ENCODE peak calls at places on chromosomes 7 and 10, in six cellular contexts. U, I, L, P, S and D are unnamed samples.

GRCh38 chr10:80498833-80499671 is 38.6 kb upstream of the SH2D4B start:
- DNase-seq in U (no peak), I (peak; percentile 83), L (peak; percentile 94), P (peak; percentile 96), S (peak; percentile 51), D (no peak)

GRCh38 chr7:36400606-36401005 is 10.9 kb downstream of the ANLN start:
- DNase-seq in U (no peak), I (no peak), L (no peak), P (no peak), S (no peak), D (no peak)

GRCh38 chr7:112188257-112188656 is 17.9 kb downstream of the DOCK4 start:
- DNase-seq in U (no peak), I (no peak), L (no peak), P (no peak), S (no peak), D (no peak)

GRCh38 chr10:16948335-16948734 is 131.1 kb upstream of the RSU1 start:
- DNase-seq in U (no peak), I (no peak), L (no peak), P (no peak), S (no peak), D (no peak)

GRCh38 chr10:90245623-90246022 is 544.2 kb downstream of the KIF20B start:
- DNase-seq in U (no peak), I (no peak), L (no peak), P (no peak), S (no peak), D (no peak)

GRCh38 chr7:31335161-31335888 is 5.2 kb downstream of the NEUROD6 start:
- DNase-seq in U (no peak), I (no peak), L (no peak), P (no peak), S (no peak), D (no peak)

GRCh38 chr7:84123903-84124573 is 70.6 kb downstream of the SEMA3A start:
- DNase-seq in U (no peak), I (no peak), L (no peak), P (no peak), S (no peak), D (no peak)

GRCh38 chr7:13920053-13920697 is 69.3 kb downstream of the ETV1 start:
- DNase-seq in U (peak; percentile 39), I (peak; percentile 89), L (no peak), P (no peak), S (no peak), D (no peak)

GRCh38 chr10:3926675-3927525 is 141.9 kb upstream of the KLF6 start:
- DNase-seq in U (no peak), I (no peak), L (no peak), P (no peak), S (no peak), D (no peak)

GRCh38 chr7:22356855-22357310 is at the start of gene RAPGEF5:
- DNase-seq in U (peak; percentile 40), I (peak; percentile 80), L (no peak), P (peak; percentile 76), S (peak; percentile 60), D (peak; percentile 83)

GRCh38 chr7:109179601-109180000 is 609.9 kb downstream of the DNAJB9 start:
- DNase-seq in U (no peak), I (no peak), L (no peak), P (no peak), S (no peak), D (no peak)

GRCh38 chr7:93828260-93828659 is 62.3 kb downstream of the TFPI2 start:
- DNase-seq in U (no peak), I (no peak), L (no peak), P (no peak), S (no peak), D (peak; percentile 5)

GRCh38 chr10:64648915-64649314 is 1127.7 kb downstream of the REEP3 start:
- DNase-seq in U (no peak), I (peak; percentile 33), L (no peak), P (no peak), S (peak; percentile 36), D (peak; percentile 1)
- TF ChIP-seq CTCF in U (no peak), I (no peak), L (no peak), P (no peak), S (peak; percentile 52), D (no peak)

DNA sequence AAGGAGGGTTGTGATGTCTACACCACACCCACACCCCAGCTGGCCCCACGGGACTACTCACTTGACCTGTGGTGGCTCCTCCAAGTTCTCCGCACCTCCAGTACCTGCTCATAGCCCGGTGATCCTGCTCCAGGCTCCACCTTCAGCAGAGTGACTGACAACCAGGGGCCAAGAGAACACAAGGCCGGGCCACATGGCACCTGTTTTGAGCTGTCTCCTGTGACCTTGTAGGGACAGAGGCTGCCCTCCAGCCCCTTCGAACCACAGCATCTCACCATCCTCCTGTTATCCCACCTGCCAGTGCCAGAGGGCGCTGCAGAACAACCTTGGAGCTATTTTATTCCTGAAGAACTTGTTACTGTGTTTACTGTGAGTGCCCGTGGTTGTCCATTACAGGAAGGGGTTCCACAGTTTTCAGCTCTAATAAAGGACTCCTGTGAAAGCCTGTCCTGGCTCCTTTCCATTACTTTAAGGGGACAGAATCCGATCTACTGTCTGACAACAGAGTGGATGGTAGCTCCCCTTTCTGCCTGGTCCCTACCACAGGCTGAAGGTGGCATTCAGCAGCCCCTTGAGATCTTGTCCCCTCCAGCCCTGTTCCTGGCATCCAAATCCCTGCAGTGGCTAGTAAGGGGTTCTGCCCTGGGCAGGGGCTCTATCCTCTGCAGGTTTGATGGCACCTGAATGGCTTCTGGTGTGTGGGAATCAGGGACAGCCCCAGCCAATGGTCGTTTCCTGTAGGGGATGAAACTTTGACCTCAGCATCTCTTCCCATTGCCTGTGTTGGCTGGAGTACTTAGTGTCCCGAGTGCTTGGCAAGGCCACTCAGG is 50.8 kb downstream of the C10orf120 start:
- DNase-seq in U (peak; percentile 79), I (peak; percentile 24), L (no peak), P (peak; percentile 77), S (peak; percentile 83), D (peak; percentile 51)
- TF ChIP-seq CTCF in U (peak; percentile 87), I (no peak), L (no peak), P (peak; percentile 83), S (peak; percentile 90), D (peak; percentile 64)

GRCh38 chr10:117226813-117227451 is 14.0 kb upstream of the SLC18A2 start:
- DNase-seq in U (peak; percentile 55), I (peak; percentile 28), L (no peak), P (no peak), S (peak; percentile 71), D (peak; percentile 56)
- TF ChIP-seq CTCF in U (peak; percentile 28), I (peak; percentile 45), L (no peak), P (no peak), S (peak; percentile 84), D (peak; percentile 47)

GRCh38 chr10:48983648-48984359 is 44.2 kb upstream of the LRRC18 start:
- DNase-seq in U (no peak), I (no peak), L (no peak), P (no peak), S (no peak), D (no peak)
- TF ChIP-seq CTCF in U (no peak), I (no peak), L (no peak), P (no peak), S (no peak), D (no peak)

GRCh38 chr10:101217450-101218281 is 11.6 kb downstream of the LBX1 start:
- DNase-seq in U (peak; percentile 83), I (peak; percentile 48), L (no peak), P (peak; percentile 46), S (peak; percentile 88), D (peak; percentile 50)
- TF ChIP-seq CTCF in U (peak; percentile 24), I (no peak), L (no peak), P (no peak), S (peak; percentile 67), D (no peak)

GRCh38 chr10:50063100-50063499 is 4.7 kb upstream of the WASHC2A start:
- DNase-seq in U (peak; percentile 60), I (no peak), L (no peak), P (no peak), S (peak; percentile 40), D (no peak)
- TF ChIP-seq CTCF in U (no peak), I (no peak), L (no peak), P (no peak), S (peak; percentile 31), D (no peak)

GRCh38 chr10:34740321-34740720 is 74.8 kb downstream of the PARD3 start:
- DNase-seq in U (no peak), I (no peak), L (no peak), P (no peak), S (no peak), D (no peak)

GRCh38 chr10:34739915-34740314 is 75.2 kb downstream of the PARD3 start:
- DNase-seq in U (peak; percentile 45), I (peak; percentile 60), L (no peak), P (peak; percentile 41), S (peak; percentile 92), D (no peak)

GRCh38 chr10:34736976-34737771 is 77.9 kb downstream of the PARD3 start:
- DNase-seq in U (no peak), I (no peak), L (no peak), P (no peak), S (no peak), D (no peak)

GRCh38 chr10:34734918-34735317 is 80.2 kb downstream of the PARD3 start:
- DNase-seq in U (no peak), I (no peak), L (no peak), P (no peak), S (no peak), D (no peak)

DNA sequence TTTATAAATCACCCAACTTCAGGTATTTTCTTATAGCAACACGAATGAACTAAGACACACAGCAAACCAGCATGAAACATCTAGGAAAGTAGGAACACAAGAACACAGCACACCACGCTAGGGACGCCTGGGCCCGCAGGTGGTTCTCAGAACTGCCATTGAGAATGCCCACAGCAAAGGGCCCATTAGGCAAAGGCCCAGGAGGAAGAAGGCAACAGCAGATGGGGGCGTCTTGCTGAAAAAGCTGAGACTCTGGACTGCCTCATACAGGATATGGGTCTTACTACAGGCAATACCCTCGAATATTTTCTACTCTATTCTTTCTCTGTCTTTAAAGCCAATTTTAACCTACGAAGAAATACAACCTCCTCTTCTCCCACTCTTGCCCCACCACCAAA is 77.3 kb downstream of the PARD3 start:
- DNase-seq in U (no peak), I (no peak), L (no peak), P (no peak), S (peak; percentile 45), D (no peak)
- TF ChIP-seq CTCF in U (no peak), I (no peak), L (no peak), P (no peak), S (no peak), D (no peak)

GRCh38 chr10:29120216-29120615 is 168.7 kb upstream of the LYZL1 start:
- DNase-seq in U (no peak), I (peak; percentile 65), L (no peak), P (no peak), S (no peak), D (no peak)

GRCh38 chr10:29117781-29118180 is 171.1 kb upstream of the LYZL1 start:
- DNase-seq in U (no peak), I (no peak), L (no peak), P (no peak), S (no peak), D (no peak)

GRCh38 chr10:29113251-29113945 is 175.5 kb upstream of the LYZL1 start:
- DNase-seq in U (no peak), I (no peak), L (no peak), P (no peak), S (no peak), D (no peak)

GRCh38 chr10:29124864-29125263 is 164.0 kb upstream of the LYZL1 start:
- DNase-seq in U (no peak), I (no peak), L (no peak), P (no peak), S (no peak), D (no peak)

DNA sequence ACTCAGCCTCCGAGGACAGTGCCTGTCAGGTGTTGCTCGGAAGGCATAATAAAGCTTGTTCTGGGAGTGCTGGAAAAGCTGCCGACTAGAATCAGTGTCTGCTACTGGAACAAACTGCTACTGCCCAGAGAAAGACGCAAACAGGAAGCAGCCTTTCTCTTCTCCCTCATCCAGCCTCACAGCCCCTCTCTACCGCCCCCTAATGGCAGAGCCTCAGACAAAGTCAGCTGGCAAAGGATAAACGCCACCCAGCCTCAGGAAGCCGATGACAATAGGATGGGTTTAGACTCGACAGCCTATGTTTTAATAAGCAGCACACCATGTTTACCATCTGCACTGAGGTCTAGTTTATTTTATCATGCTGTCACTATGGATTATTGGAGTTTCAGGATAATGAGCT is 169.5 kb upstream of the LYZL1 start:
- DNase-seq in U (peak; percentile 47), I (peak; percentile 66), L (no peak), P (peak; percentile 43), S (peak; percentile 85), D (no peak)
- TF ChIP-seq CTCF in U (peak; percentile 55), I (peak; percentile 44), L (no peak), P (no peak), S (peak; percentile 88), D (peak; percentile 7)